ENCODE peak calls at places on chromosomes 3 and 15, in seven cellular contexts. X is fibroblast of mammary gland, T is ovary, L is RPMI8226, Z is lower lobe of right lung, O is tibial nerve, W is ureter. Q is an unnamed sample.

GRCh38 chr3:137165117-137165806 is 207.5 kb downstream of the IL20RB start:
- DNase-seq in X (peak; percentile 72), T (no peak), L (no peak), Z (no peak), O (no peak), W (no peak), Q (no peak)

GRCh38 chr3:14141602-14142315 is 16.9 kb downstream of the TMEM43 start:
- DNase-seq in X (no peak), T (no peak), L (no peak), Z (no peak), O (no peak), W (no peak), Q (no peak)

GRCh38 chr15:35557544-35557943 is 11.6 kb upstream of the DPH6 start:
- DNase-seq in X (peak; percentile 96), T (no peak), L (no peak), Z (no peak), O (no peak), W (no peak), Q (no peak)

GRCh38 chr3:195255176-195255500 is 15.8 kb downstream of the XXYLT1 start:
- DNase-seq in X (no peak), T (no peak), L (no peak), Z (no peak), O (no peak), W (no peak), Q (no peak)

GRCh38 chr15:42384597-42384996 is 25.3 kb downstream of the CAPN3 start:
- DNase-seq in X (no peak), T (no peak), L (no peak), Z (no peak), O (no peak), W (no peak), Q (no peak)

GRCh38 chr3:33392703-33393125 is 47.5 kb downstream of the UBP1 start:
- DNase-seq in X (peak; percentile 93), T (no peak), L (no peak), Z (no peak), O (no peak), W (no peak), Q (no peak)

GRCh38 chr3:132659000-132659369 is 624 bp downstream of the ACAD11 start:
- DNase-seq in X (no peak), T (peak; percentile 30), L (no peak), Z (no peak), O (peak; percentile 17), W (no peak), Q (peak; percentile 66)

GRCh38 chr15:58058068-58058467 is 7.4 kb downstream of the ALDH1A2 start:
- DNase-seq in X (no peak), T (no peak), L (no peak), Z (no peak), O (no peak), W (no peak), Q (no peak)

GRCh38 chr3:55605837-55606236 is 118.7 kb upstream of the WNT5A start:
- DNase-seq in X (no peak), T (no peak), L (no peak), Z (no peak), O (no peak), W (no peak), Q (no peak)

GRCh38 chr15:57792729-57793449 is 86.4 kb downstream of the POLR2M start:
- DNase-seq in X (no peak), T (no peak), L (no peak), Z (no peak), O (no peak), W (no peak), Q (no peak)

GRCh38 chr3:97432914-97433313 is 331.6 kb upstream of the ARL6 start:
- DNase-seq in X (no peak), T (no peak), L (no peak), Z (no peak), O (no peak), W (no peak), Q (no peak)

GRCh38 chr15:74749832-74750231 is 1.2 kb downstream of the CYP1A2 start:
- DNase-seq in X (no peak), T (no peak), L (no peak), Z (no peak), O (no peak), W (no peak), Q (no peak)